ENCODE peak calls at places on chromosome 20, in six cellular contexts. N is spleen, D is lower leg skin, Q is astrocyte, T is mammary epithelial cell, G is IMR-90. M is an unnamed sample.

GRCh38 chr20:4167261-4168004 is 152.1 kb upstream of the RNF24 start:
- DNase-seq in T (no peak), D (no peak), Q (no peak), N (no peak), G (no peak), M (no peak)

GRCh38 chr20:32763202-32763999 is 1.2 kb downstream of the DNMT3B start:
- DNase-seq in T (no peak), N (peak), G (no peak), D (no peak), Q (no peak), M (no peak)

GRCh38 chr20:23655551-23656211 is 17.9 kb upstream of the CST3 start:
- DNase-seq in D (peak), T (no peak), G (no peak), Q (no peak), N (peak), M (no peak)

GRCh38 chr20:33771938-33772337 is 39.2 kb upstream of the CHMP4B start:
- DNase-seq in G (no peak), N (no peak), D (no peak), T (no peak), Q (no peak), M (no peak)

GRCh38 chr20:61426361-61426760 is 174.3 kb downstream of the CDH4 start:
- DNase-seq in N (no peak), Q (peak), G (no peak), T (no peak), D (no peak), M (no peak)

GRCh38 chr20:40767530-40767924 is 78.5 kb upstream of the MAFB start:
- DNase-seq in Q (no peak), T (no peak), N (no peak), D (peak), G (no peak), M (no peak)

GRCh38 chr20:12916699-12917098 is 92.1 kb upstream of the SPTLC3 start:
- DNase-seq in G (no peak), T (peak), N (no peak), D (no peak), Q (no peak), M (no peak)

GRCh38 chr20:33568378-33569289 is 78.7 kb downstream of the CBFA2T2 start:
- DNase-seq in D (peak), N (no peak), Q (no peak), G (no peak), T (no peak), M (peak)

GRCh38 chr20:13342469-13343242 is 121.6 kb downstream of the ISM1 start:
- DNase-seq in N (no peak), G (no peak), D (peak), Q (no peak), T (no peak), M (no peak)

GRCh38 chr20:58763076-58763475 is 70.5 kb downstream of the NPEPL1 start:
- DNase-seq in N (peak), Q (no peak), T (no peak), G (no peak), D (peak), M (no peak)

GRCh38 chr20:33291830-33292355 is 8.9 kb downstream of the BPIFB1 start:
- DNase-seq in N (peak), G (no peak), D (no peak), T (peak), Q (no peak), M (no peak)

GRCh38 chr20:36344517-36345132 is 38.5 kb downstream of the DLGAP4 start:
- DNase-seq in N (peak), D (no peak), G (peak), Q (peak), T (peak), M (no peak)

GRCh38 chr20:41747226-41747625 is 129.0 kb upstream of the CHD6 start:
- DNase-seq in N (no peak), T (no peak), G (no peak), Q (no peak), D (peak), M (no peak)

GRCh38 chr20:39829713-39830112 is 859.3 kb downstream of the MAFB start:
- DNase-seq in T (no peak), D (no peak), G (no peak), N (no peak), Q (no peak), M (peak)

GRCh38 chr20:6126846-6127245 is 4.0 kb upstream of the FERMT1 start:
- DNase-seq in N (no peak), G (no peak), D (no peak), T (peak), Q (no peak), M (no peak)

GRCh38 chr20:40218971-40219370 is 470.1 kb downstream of the MAFB start:
- DNase-seq in D (no peak), N (no peak), G (no peak), T (no peak), Q (no peak), M (no peak)

GRCh38 chr20:59145926-59146800 is 17.5 kb upstream of the ZNF831 start:
- DNase-seq in T (no peak), Q (no peak), D (no peak), G (no peak), N (peak), M (no peak)

GRCh38 chr20:35002426-35003210 is 47.0 kb downstream of the MYH7B start:
- DNase-seq in N (peak), D (no peak), T (no peak), Q (no peak), G (no peak), M (no peak)

GRCh38 chr20:57473246-57474042 is 51.5 kb downstream of the CTCFL start:
- DNase-seq in N (peak), D (no peak), T (no peak), G (no peak), Q (no peak), M (peak)

GRCh38 chr20:41177636-41178035 is 40.3 kb downstream of the PLCG1 start:
- DNase-seq in G (peak), T (peak), Q (peak), N (no peak), D (peak), M (no peak)

GRCh38 chr20:21104466-21104761 is 1.7 kb downstream of the LINC00237 start:
- DNase-seq in Q (no peak), T (no peak), N (no peak), G (no peak), D (no peak), M (no peak)

GRCh38 chr20:18705490-18705889 is 108.1 kb upstream of the SCP2D1 start:
- DNase-seq in G (peak), D (no peak), N (no peak), T (no peak), Q (peak), M (no peak)

GRCh38 chr20:50320005-50320909 is 129.6 kb downstream of the CEBPB start:
- DNase-seq in T (peak), G (no peak), D (peak), N (peak), Q (no peak), M (no peak)

GRCh38 chr20:6402026-6402425 is 279.2 kb upstream of the FERMT1 start:
- DNase-seq in N (no peak), T (no peak), D (no peak), G (peak), Q (peak), M (no peak)

GRCh38 chr20:16392346-16392745 is 180.9 kb downstream of the KIF16B start:
- DNase-seq in Q (no peak), N (no peak), G (no peak), T (no peak), D (no peak), M (peak)

GRCh38 chr20:49275634-49276033 is 2.2 kb downstream of the ZNFX1 start:
- DNase-seq in T (peak), Q (peak), D (no peak), N (no peak), G (no peak), M (no peak)

GRCh38 chr20:58677808-58678207 is 14.8 kb upstream of the NPEPL1 start:
- DNase-seq in T (no peak), D (no peak), N (no peak), Q (no peak), G (no peak), M (no peak)

GRCh38 chr20:58344741-58345140 is 35.2 kb downstream of the RAB22A start:
- DNase-seq in T (peak), G (peak), N (no peak), D (no peak), Q (peak), M (no peak)

GRCh38 chr20:33696448-33696847 is 10.3 kb upstream of the E2F1 start:
- DNase-seq in N (no peak), D (no peak), Q (no peak), G (no peak), T (no peak), M (no peak)

GRCh38 chr20:62635852-62636251 is 6.5 kb upstream of the SLCO4A1 start:
- DNase-seq in Q (no peak), T (no peak), G (no peak), D (no peak), N (no peak), M (no peak)
- H3K4me3 ChIP-seq in Q (no peak), T (no peak), G (no peak), D (no peak), N (no peak), M (no peak)

GRCh38 chr20:44331201-44331600 is 5.6 kb upstream of the R3HDML start:
- DNase-seq in G (no peak), N (no peak), T (no peak), D (no peak), Q (no peak), M (no peak)

GRCh38 chr20:44324343-44324742 is 12.5 kb upstream of the R3HDML start:
- DNase-seq in T (peak), N (no peak), D (no peak), Q (no peak), G (no peak), M (no peak)

GRCh38 chr20:44328428-44328827 is 8.4 kb upstream of the R3HDML start:
- DNase-seq in D (no peak), T (no peak), Q (no peak), N (no peak), G (no peak), M (no peak)

GRCh38 chr20:44326391-44327159 is 10.3 kb upstream of the R3HDML start:
- DNase-seq in D (no peak), T (no peak), N (no peak), Q (no peak), G (no peak), M (no peak)
- H3K4me3 ChIP-seq in D (no peak), T (peak), N (peak), Q (no peak), G (no peak), M (peak)

GRCh38 chr20:37902504-37903313 is at the start of gene VSTM2L:
- DNase-seq in D (no peak), Q (peak), G (peak), N (peak), T (peak), M (peak)

GRCh38 chr20:37901280-37901666 is 1.7 kb upstream of the VSTM2L start:
- DNase-seq in N (no peak), G (no peak), D (no peak), T (no peak), Q (no peak), M (no peak)

GRCh38 chr20:37904008-37904675 is 1.2 kb downstream of the VSTM2L start:
- DNase-seq in G (no peak), T (no peak), N (no peak), Q (no peak), D (no peak), M (no peak)

GRCh38 chr20:37903317-37904007 is 535 bp downstream of the VSTM2L start:
- DNase-seq in Q (no peak), D (no peak), G (no peak), T (no peak), N (no peak), M (no peak)

DNA sequence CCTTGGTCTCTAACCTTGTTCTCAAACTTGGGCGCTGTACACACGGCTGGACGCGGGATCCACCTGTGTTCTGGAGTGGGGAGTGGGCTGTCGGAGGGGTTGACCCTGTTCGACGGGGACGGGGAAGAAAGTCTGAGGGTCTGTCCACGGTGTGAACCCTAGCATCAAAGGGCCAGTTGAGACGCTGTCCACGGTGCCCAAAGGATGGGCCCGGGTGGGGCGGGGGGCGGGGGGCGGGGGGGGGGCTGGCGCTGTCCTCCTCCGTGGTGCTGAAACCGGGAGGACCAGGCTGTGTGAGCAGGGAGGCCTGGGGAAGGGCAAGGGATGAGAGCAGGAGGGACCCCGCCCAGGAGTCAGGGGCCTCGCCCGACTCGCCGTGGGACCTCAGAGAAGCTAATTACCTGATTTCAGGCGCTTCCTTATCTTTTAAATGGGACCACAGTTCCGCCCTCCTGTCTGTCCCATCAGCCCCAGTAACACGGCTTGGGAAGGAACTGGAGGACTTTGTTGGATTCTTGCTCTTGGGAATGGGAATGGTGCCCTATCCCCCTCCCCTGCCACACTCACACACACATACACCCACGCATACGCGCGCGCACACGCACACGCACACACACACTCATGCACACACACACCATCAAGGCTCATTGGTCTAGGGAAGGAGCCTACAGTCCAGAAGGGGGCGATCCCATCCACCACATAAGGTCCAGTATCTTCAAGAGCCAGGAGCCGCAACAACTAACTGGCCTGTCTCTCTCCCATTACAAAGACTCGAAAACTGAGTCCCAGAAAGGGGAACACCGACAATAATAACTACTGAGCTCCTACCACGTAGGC is 1.0 kb upstream of the VSTM2L start:
- DNase-seq in G (peak), Q (peak), T (peak), N (no peak), D (no peak), M (peak)
- H3K4me3 ChIP-seq in G (no peak), Q (peak), T (no peak), N (peak), D (no peak), M (peak)

DNA sequence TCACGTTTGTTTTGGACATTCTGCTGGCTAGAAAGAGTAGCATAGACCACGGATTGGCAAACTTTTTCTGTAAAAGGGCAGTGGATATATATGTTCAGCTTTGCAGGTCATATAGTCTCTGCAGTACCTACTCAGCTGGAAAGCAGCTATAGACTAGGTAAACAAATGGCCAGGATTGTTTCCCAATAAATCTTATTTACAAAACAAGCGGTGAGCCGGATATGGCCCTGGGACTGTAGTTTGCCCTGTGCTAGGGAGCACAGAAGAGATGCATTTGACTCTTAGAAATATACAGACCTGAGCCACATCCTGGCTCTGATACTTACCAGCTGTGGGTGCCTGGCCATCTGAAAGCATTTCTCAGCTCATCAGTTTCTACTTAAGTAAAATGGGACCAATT is 120.6 kb downstream of the TSHZ2 start:
- DNase-seq in G (no peak), D (no peak), N (no peak), Q (no peak), T (no peak), M (no peak)
- H3K4me3 ChIP-seq in G (no peak), D (no peak), N (no peak), Q (no peak), T (no peak), M (no peak)

M was measured in GM06990.